ENCODE peak calls at places on chromosomes 16 and 17, in five cellular contexts. W is stimulated activated CD4-positive, alpha-beta T cell treated with anti-CD3 and anti-CD28 coated beads, Interleukin-12 subunit alpha, Interleukin-12 subunit beta, amount 100 ng/mL, for 48 hours; Y is NCI-H2029; G is HCT116; L is NCI-H1092 treated with DMSO at 0.1 percent for 48 hours. C is an unnamed sample.

GRCh38 chr17:34542700-34543336 is 36.6 kb upstream of the TMEM132E start:
- DNase-seq in W (peak; percentile 35), Y (no peak), G (no peak), L (peak; percentile 18), C (peak; percentile 14)

GRCh38 chr16:81902025-81902424 is 109.2 kb downstream of the SDR42E1 start:
- DNase-seq in W (no peak), Y (no peak), G (no peak), L (no peak), C (no peak)

GRCh38 chr17:27424941-27425340 is 31.3 kb upstream of the KSR1 start:
- DNase-seq in W (no peak), Y (no peak), G (no peak), L (no peak), C (no peak)

GRCh38 chr17:50507871-50508572 is at the start of gene MYCBPAP:
- DNase-seq in W (peak; percentile 75), Y (no peak), G (no peak), L (peak; percentile 65), C (no peak)

GRCh38 chr16:17476414-17477259 is 5.9 kb upstream of the XYLT1 start:
- DNase-seq in W (no peak), Y (peak; percentile 20), G (peak; percentile 47), L (peak; percentile 64), C (no peak)

GRCh38 chr17:79810138-79811027 is 13.5 kb upstream of the CBX8 start:
- DNase-seq in W (peak; percentile 68), Y (peak; percentile 82), G (peak; percentile 70), L (peak; percentile 92), C (peak; percentile 92)

GRCh38 chr16:85947511-85948509 is 48.8 kb downstream of the IRF8 start:
- DNase-seq in W (peak; percentile 33), Y (no peak), G (no peak), L (no peak), C (no peak)

GRCh38 chr16:80051040-80051439 is 450.5 kb upstream of the MAF start:
- DNase-seq in W (no peak), Y (no peak), G (no peak), L (no peak), C (no peak)

GRCh38 chr16:35431829-35432663 is 1972.6 kb downstream of the TP53TG3F start:
- DNase-seq in W (no peak), Y (peak; percentile 33), G (no peak), L (no peak), C (no peak)

GRCh38 chr17:17343160-17343735 is 40.1 kb downstream of the NT5M start:
- DNase-seq in W (no peak), Y (no peak), G (no peak), L (no peak), C (no peak)

GRCh38 chr16:10181196-10182162 is 749 bp downstream of the GRIN2A start:
- DNase-seq in W (peak; percentile 46), Y (peak; percentile 20), G (peak; percentile 21), L (peak; percentile 1), C (no peak)

GRCh38 chr16:11562941-11563340 is 23.8 kb downstream of the LITAF start:
- DNase-seq in W (no peak), Y (no peak), G (no peak), L (no peak), C (no peak)